ENCODE peak calls at places on chromosomes 5 and 9, in five cellular contexts. T is foreskin keratinocyte, M is omental fat pad, C is MCF 10A, X is choroid plexus epithelial cell. Y is an unnamed sample.

GRCh38 chr5:172802585-172803176 is 31.4 kb upstream of the ERGIC1 start:
- DNase-seq in X (peak), M (no peak), C (peak), T (no peak), Y (no peak)

GRCh38 chr9:92917176-92917800 is 30.0 kb upstream of the FGD3 start:
- DNase-seq in M (no peak), T (no peak), X (no peak), C (no peak), Y (no peak)

GRCh38 chr5:142613231-142613630 is 72.7 kb downstream of the FGF1 start:
- DNase-seq in M (no peak), X (peak), T (peak), C (no peak), Y (no peak)

GRCh38 chr5:113488645-113489184 is 462 bp upstream of the MCC start:
- DNase-seq in M (no peak), T (no peak), C (peak), X (peak), Y (no peak)

GRCh38 chr5:178365501-178366440 is 133.2 kb upstream of the PHYKPL start:
- DNase-seq in T (no peak), M (no peak), C (no peak), X (no peak), Y (no peak)

GRCh38 chr5:93078082-93079038 is 502.7 kb downstream of the NR2F1-AS1 start:
- DNase-seq in T (peak), C (peak), M (no peak), X (peak), Y (no peak)

GRCh38 chr5:115842952-115843351 is 1.2 kb downstream of the AP3S1 start:
- DNase-seq in C (peak), T (peak), M (no peak), X (no peak), Y (no peak)

GRCh38 chr9:95074632-95075269 is 242.8 kb downstream of the FANCC start:
- DNase-seq in T (no peak), X (no peak), C (no peak), M (no peak), Y (no peak)

GRCh38 chr9:118449554-118449953 is 745.4 kb downstream of the TLR4 start:
- DNase-seq in C (no peak), X (no peak), T (no peak), M (no peak), Y (no peak)

GRCh38 chr5:69149676-69150010 is 17.3 kb upstream of the CCNB1 start:
- DNase-seq in M (no peak), X (no peak), C (no peak), T (no peak), Y (no peak)

GRCh38 chr5:149757186-149757950 is 27.3 kb downstream of the PPARGC1B start:
- DNase-seq in T (no peak), M (no peak), C (no peak), X (no peak), Y (no peak)

GRCh38 chr5:172833691-172834569 is at the start of gene ERGIC1:
- DNase-seq in C (peak), X (peak), T (peak), M (no peak), Y (peak)

GRCh38 chr9:97985058-97985861 is 2.1 kb downstream of the ANP32B start:
- DNase-seq in X (peak), T (no peak), C (peak), M (no peak), Y (peak)

GRCh38 chr9:94005272-94005901 is 50.2 kb upstream of the BARX1 start:
- DNase-seq in X (peak), M (no peak), C (peak), T (peak), Y (no peak)

GRCh38 chr5:76813982-76814562 is 4.8 kb upstream of the F2RL1 start:
- DNase-seq in T (peak), X (peak), C (peak), M (no peak), Y (no peak)

GRCh38 chr5:123265551-123265950 is 157.7 kb downstream of the CEP120 start:
- DNase-seq in T (peak), C (peak), X (peak), M (no peak), Y (no peak)

GRCh38 chr9:98429613-98430012 is 174.2 kb upstream of the TBC1D2 start:
- DNase-seq in M (no peak), T (no peak), X (peak), C (peak), Y (no peak)

GRCh38 chr9:82513976-82514735 is 525.6 kb downstream of the SPATA31D1 start:
- DNase-seq in T (no peak), M (no peak), C (no peak), X (no peak), Y (no peak)

GRCh38 chr9:88641471-88642240 is 106.7 kb downstream of the NXNL2 start:
- DNase-seq in C (no peak), T (no peak), M (no peak), X (no peak), Y (no peak)

GRCh38 chr5:124504081-124504916 is 242.1 kb downstream of the ZNF608 start:
- DNase-seq in X (peak), C (no peak), T (no peak), M (no peak), Y (no peak)

GRCh38 chr5:109529520-109529919 is 119.7 kb upstream of the PJA2 start:
- DNase-seq in T (peak), X (peak), M (no peak), C (peak), Y (no peak)

GRCh38 chr5:174910245-174910737 is 185.9 kb downstream of the MSX2 start:
- DNase-seq in X (peak), T (peak), C (peak), M (no peak), Y (peak)

GRCh38 chr5:218457-219289 is 553 bp downstream of the SDHA start:
- DNase-seq in C (peak), X (peak), T (peak), M (no peak), Y (peak)

GRCh38 chr5:126449751-126450271 is 26.6 kb downstream of the GRAMD2B start:
- DNase-seq in T (peak), M (no peak), C (peak), X (peak), Y (no peak)

GRCh38 chr5:68000805-68001204 is 214.8 kb upstream of the PIK3R1 start:
- DNase-seq in M (no peak), T (no peak), C (no peak), X (no peak), Y (no peak)

DNA sequence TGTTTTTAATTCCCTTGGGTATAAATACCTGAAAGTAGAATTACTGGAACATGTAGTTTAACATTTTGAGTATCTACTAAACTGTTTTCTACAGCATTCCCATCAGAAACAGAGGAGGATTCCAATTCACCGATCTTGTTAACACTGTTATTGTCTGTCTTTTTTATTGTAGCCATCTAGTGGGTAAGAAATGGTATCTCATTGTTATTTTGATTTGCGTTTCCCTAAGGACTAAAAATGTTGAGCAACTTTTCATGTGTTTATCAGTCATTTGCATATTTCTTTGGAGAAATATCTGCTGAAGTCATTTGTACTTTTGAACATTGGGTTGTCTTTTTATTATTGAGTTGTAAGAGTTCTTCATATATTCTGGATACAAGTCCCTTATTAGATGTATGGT is 135.2 kb upstream of the NFIL3 start:
- DNase-seq in X (peak), C (no peak), M (no peak), T (no peak), Y (no peak)
- TF ChIP-seq CTCF in X (no peak), C (no peak), M (no peak), T (no peak), Y (peak)

GRCh38 chr5:1257841-1258240 is 32.7 kb downstream of the SLC6A18 start:
- DNase-seq in X (no peak), M (no peak), C (no peak), T (no peak), Y (no peak)
- TF ChIP-seq CTCF in X (no peak), M (no peak), C (no peak), T (no peak), Y (no peak)

DNA sequence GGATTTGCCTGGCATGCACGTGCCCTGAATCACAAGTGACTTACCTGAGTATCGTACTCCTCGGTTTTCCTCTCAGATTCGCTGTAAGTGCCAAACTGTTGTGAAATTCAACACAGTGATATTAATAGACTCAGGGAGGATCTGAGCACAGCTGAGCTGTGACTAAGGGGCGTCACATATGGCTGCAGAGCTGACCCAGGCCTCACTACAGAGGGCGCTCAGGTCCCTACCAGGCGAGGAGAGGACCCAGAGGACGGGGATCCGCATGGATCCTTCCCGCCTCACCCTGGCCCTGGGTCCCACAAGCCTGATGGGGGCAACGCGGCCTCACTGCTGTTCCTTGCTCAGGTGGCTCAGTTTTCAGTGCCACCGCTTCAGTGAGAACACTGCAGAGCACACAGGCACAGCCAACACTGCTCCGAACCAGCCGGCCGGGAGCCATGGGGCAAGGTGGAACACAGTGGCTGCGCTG is 20.1 kb downstream of the CLPTM1L start:
- DNase-seq in M (no peak), T (no peak), X (no peak), C (peak), Y (no peak)
- TF ChIP-seq CTCF in M (no peak), T (no peak), X (no peak), C (no peak), Y (no peak)

GRCh38 chr9:4339357-4339756 is 39.5 kb upstream of the GLIS3 start:
- DNase-seq in C (peak), X (peak), M (peak), T (peak), Y (peak)
- TF ChIP-seq CTCF in C (peak), X (peak), M (no peak), T (peak), Y (peak)

GRCh38 chr5:137833463-137833862 is 34.2 kb upstream of the MYOT start:
- DNase-seq in M (no peak), X (peak), C (peak), T (peak), Y (no peak)

GRCh38 chr5:137832416-137832815 is 35.2 kb upstream of the MYOT start:
- DNase-seq in M (no peak), X (no peak), T (no peak), C (no peak), Y (no peak)

GRCh38 chr5:137834498-137834897 is 33.2 kb upstream of the MYOT start:
- DNase-seq in T (no peak), C (no peak), X (no peak), M (no peak), Y (no peak)

GRCh38 chr5:137828664-137829063 is 39.0 kb upstream of the MYOT start:
- DNase-seq in T (no peak), M (no peak), X (no peak), C (no peak), Y (no peak)

DNA sequence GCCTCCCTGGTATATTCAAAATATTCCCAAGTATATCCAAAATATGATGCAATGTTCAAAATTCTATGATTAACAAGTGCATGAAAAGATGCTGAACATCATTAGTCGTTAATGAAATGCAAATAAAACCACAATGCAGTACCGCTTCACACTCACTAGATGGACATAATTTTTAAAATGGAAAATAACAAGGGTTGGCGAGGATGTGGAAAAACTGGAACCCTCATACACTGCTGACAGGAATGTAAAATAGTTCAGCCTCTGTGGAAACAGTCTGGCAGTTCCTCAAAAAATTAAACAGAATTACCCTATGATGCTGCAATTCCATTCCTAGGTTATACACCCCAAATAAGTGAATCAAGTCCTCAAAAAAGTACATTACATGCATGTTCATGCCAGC is 36.1 kb upstream of the MYOT start:
- DNase-seq in M (no peak), X (peak), T (no peak), C (no peak), Y (no peak)
- TF ChIP-seq CTCF in M (no peak), X (no peak), T (peak), C (peak), Y (peak)

GRCh38 chr5:57386958-57387357 is 95.7 kb downstream of the ACTBL2 start:
- DNase-seq in T (peak), M (no peak), X (peak), C (peak), Y (no peak)

GRCh38 chr5:57383093-57383861 is 99.3 kb downstream of the ACTBL2 start:
- DNase-seq in C (peak), T (peak), M (no peak), X (peak), Y (no peak)

GRCh38 chr5:57382665-57383064 is 99.9 kb downstream of the ACTBL2 start:
- DNase-seq in M (no peak), T (no peak), X (no peak), C (no peak), Y (no peak)
- TF ChIP-seq CTCF in M (no peak), T (no peak), X (no peak), C (no peak), Y (no peak)

DNA sequence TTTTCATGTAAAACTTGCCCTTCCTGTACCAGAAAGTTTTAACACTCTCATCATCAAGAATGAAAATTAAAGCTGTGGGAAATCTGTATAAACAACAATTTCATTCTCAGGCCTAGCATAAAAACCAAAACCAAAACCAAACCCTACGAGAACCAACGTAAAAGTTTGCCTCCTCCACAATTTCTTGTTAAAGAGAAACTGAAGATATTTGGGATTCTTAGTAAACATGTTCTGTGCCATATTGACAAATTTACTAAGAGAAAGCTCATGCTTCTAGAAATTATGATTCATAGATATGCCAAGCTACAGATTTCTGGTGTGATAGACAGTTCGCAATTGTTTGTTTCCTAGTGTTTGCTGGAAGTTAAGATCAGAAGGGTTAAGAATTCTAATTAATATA is 801.0 kb upstream of the NUDT12 start:
- DNase-seq in T (no peak), M (no peak), X (no peak), C (no peak), Y (no peak)
- TF ChIP-seq CTCF in T (no peak), M (no peak), X (no peak), C (no peak), Y (no peak)

GRCh38 chr9:22029231-22029630 is 20.1 kb upstream of the CDKN2B start:
- DNase-seq in M (no peak), T (no peak), X (no peak), C (no peak), Y (no peak)
- TF ChIP-seq CTCF in M (no peak), T (no peak), X (no peak), C (no peak), Y (no peak)

GRCh38 chr5:6730807-6731206 is 17.6 kb downstream of the TENT4A start:
- DNase-seq in C (no peak), T (no peak), M (no peak), X (no peak), Y (no peak)

GRCh38 chr5:6728011-6728794 is 15.0 kb downstream of the TENT4A start:
- DNase-seq in M (no peak), X (no peak), C (no peak), T (no peak), Y (no peak)

GRCh38 chr5:6730407-6730806 is 17.2 kb downstream of the TENT4A start:
- DNase-seq in X (no peak), T (no peak), C (no peak), M (no peak), Y (no peak)

GRCh38 chr5:6728795-6729183 is 15.6 kb downstream of the TENT4A start:
- DNase-seq in C (no peak), M (no peak), X (no peak), T (no peak), Y (no peak)

DNA sequence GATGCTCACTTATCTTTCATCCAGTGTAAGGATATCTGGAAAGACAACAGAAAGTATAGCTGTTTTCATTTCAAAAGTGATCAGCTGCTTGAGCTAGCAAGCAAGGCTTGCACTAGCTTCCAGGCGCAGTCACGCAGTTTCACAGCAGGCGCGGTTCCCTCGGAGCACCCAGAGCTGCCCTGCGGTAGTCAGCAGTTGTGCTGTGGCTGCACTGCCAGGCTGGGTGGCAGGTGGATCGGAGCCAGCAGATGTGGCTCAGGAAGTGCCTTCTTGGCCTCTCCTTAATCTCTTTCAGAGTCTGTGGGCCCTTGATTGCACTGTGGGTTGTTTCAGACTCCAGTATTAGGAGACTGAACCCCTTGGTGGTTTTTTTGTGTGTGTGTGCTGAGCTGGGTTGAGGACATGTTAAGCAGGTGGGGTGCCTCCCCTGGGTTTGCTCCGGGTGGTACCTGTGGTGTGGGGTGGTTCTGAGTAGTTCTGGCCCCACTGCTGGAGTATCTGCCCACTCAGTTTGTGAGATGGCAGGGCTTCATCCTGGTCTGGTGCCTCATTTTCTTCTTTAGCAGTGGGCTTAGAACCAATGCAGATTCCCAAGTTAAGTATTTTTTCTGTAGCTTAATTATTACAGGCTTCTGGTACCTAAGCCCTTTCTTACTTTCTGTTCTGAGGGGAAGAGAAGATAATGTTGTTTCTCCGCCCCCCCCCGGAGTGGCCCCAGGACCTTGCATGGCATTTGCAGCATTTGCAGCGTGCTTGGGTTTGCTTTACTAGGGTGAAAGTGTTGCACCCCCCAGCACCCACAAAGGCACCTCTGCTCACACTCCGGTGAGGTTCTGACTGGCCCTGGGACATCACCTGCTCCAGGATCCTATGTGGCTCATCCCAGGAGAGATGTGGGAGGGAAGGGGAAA is 16.4 kb downstream of the TENT4A start:
- DNase-seq in T (no peak), C (no peak), M (no peak), X (no peak), Y (no peak)
- TF ChIP-seq CTCF in T (no peak), C (no peak), M (no peak), X (no peak), Y (no peak)

DNA sequence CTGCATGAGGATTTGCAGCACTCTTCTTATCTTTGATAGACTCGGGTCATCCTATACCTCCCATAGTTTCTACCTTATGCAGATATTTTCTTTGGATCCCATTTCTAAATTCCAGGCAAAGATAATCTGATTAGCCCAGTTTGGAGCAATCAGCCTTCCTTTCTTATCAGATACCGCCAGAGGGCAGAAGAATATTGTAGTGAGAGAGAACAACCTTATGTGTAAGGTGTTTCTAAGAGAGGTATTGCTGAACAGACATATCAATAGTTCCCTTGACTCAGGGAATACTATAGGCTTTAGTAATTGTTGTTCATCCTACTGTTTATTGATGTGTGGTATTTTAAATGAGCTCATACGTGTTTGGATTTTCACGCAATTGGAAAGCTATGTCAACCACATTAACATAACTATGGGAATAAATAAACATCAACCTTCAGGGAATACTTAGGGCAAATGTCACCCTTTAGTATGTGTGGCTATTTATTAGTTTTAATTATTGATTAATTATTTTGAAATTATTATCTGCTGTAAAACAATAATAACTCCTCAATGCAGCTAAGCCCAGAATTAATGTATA is 1435.2 kb upstream of the CDH9 start:
- DNase-seq in M (no peak), T (no peak), X (peak), C (peak), Y (no peak)
- TF ChIP-seq CTCF in M (no peak), T (peak), X (peak), C (no peak), Y (peak)